ENCODE peak calls at places on chromosomes 1 and 21, in five cellular contexts. One of them, this sample, is unnamed. For H3K4me1, the result is how much of the 10 kb centered on the place peaks cover.

GRCh38 chr1:84959294-84959693 is 37.6 kb downstream of the MCOLN2 start:
- DNase-seq in tibial artery: no peak
- DNase-seq in thyroid gland: no peak
- DNase-seq in heart left ventricle: no peak
- DNase-seq in stomach: no peak
- DNase-seq in this sample: no peak

GRCh38 chr1:75811211-75811981 is 14.7 kb downstream of the MSH4 start:
- DNase-seq in tibial artery: no peak
- DNase-seq in heart left ventricle: no peak
- DNase-seq in thyroid gland: no peak
- DNase-seq in stomach: no peak
- DNase-seq in this sample: no peak

GRCh38 chr1:46131727-46132528 is 501 bp downstream of the PIK3R3 start:
- DNase-seq in thyroid gland: peak
- DNase-seq in tibial artery: no peak
- DNase-seq in heart left ventricle: peak
- DNase-seq in stomach: peak
- DNase-seq in this sample: no peak

GRCh38 chr1:8239039-8239305 is 78.9 kb upstream of the SLC45A1 start:
- DNase-seq in tibial artery: peak
- DNase-seq in heart left ventricle: no peak
- DNase-seq in stomach: peak
- DNase-seq in thyroid gland: peak
- DNase-seq in this sample: peak

GRCh38 chr1:12810691-12811408 is 19.7 kb downstream of the PRAMEF1 start:
- DNase-seq in heart left ventricle: no peak
- DNase-seq in stomach: no peak
- DNase-seq in tibial artery: no peak
- DNase-seq in thyroid gland: peak
- DNase-seq in this sample: no peak

GRCh38 chr1:11334261-11334804 is 61.3 kb downstream of the UBIAD1 start:
- DNase-seq in stomach: no peak
- DNase-seq in tibial artery: no peak
- DNase-seq in thyroid gland: no peak
- DNase-seq in heart left ventricle: no peak
- DNase-seq in this sample: no peak

GRCh38 chr1:234602334-234603220 is 7.4 kb downstream of the IRF2BP2 start:
- DNase-seq in stomach: peak
- DNase-seq in tibial artery: no peak
- DNase-seq in thyroid gland: peak
- DNase-seq in heart left ventricle: peak
- DNase-seq in this sample: peak

GRCh38 chr1:211752951-211753486 is 77.5 kb downstream of the LPGAT1 start:
- DNase-seq in tibial artery: no peak
- DNase-seq in heart left ventricle: no peak
- DNase-seq in stomach: no peak
- DNase-seq in thyroid gland: no peak
- DNase-seq in this sample: no peak

GRCh38 chr1:205669341-205670142 is 10.8 kb downstream of the SLC45A3 start:
- DNase-seq in thyroid gland: no peak
- DNase-seq in stomach: no peak
- DNase-seq in heart left ventricle: no peak
- DNase-seq in tibial artery: no peak
- DNase-seq in this sample: no peak

GRCh38 chr1:113191579-113192076 is 118.6 kb downstream of the LRIG2 start:
- DNase-seq in stomach: no peak
- DNase-seq in heart left ventricle: no peak
- DNase-seq in tibial artery: no peak
- DNase-seq in thyroid gland: no peak
- DNase-seq in this sample: no peak

GRCh38 chr1:151563376-151563775 is 23.3 kb downstream of the TUFT1 start:
- DNase-seq in thyroid gland: no peak
- DNase-seq in heart left ventricle: no peak
- DNase-seq in tibial artery: no peak
- DNase-seq in stomach: no peak
- DNase-seq in this sample: no peak

GRCh38 chr1:35572296-35572695 is 818 bp upstream of the TFAP2E start:
- DNase-seq in tibial artery: no peak
- DNase-seq in heart left ventricle: no peak
- DNase-seq in stomach: no peak
- DNase-seq in thyroid gland: no peak
- DNase-seq in this sample: no peak

GRCh38 chr1:210222288-210223006 is 10.1 kb upstream of the SERTAD4 start:
- DNase-seq in tibial artery: no peak
- DNase-seq in heart left ventricle: no peak
- DNase-seq in thyroid gland: peak
- DNase-seq in stomach: peak
- DNase-seq in this sample: peak

GRCh38 chr1:181043025-181043880 is 9.5 kb downstream of the MR1 start:
- DNase-seq in stomach: no peak
- DNase-seq in thyroid gland: peak
- DNase-seq in heart left ventricle: no peak
- DNase-seq in tibial artery: no peak
- DNase-seq in this sample: no peak

GRCh38 chr1:40014812-40015594 is 25.5 kb upstream of the CAP1 start:
- DNase-seq in heart left ventricle: no peak
- DNase-seq in thyroid gland: no peak
- DNase-seq in stomach: no peak
- DNase-seq in tibial artery: no peak
- DNase-seq in this sample: no peak

GRCh38 chr1:21857142-21857839 is 45.2 kb downstream of the LDLRAD2 start:
- DNase-seq in stomach: no peak
- DNase-seq in heart left ventricle: peak
- DNase-seq in tibial artery: no peak
- DNase-seq in thyroid gland: no peak
- DNase-seq in this sample: no peak

GRCh38 chr1:168552961-168553360 is 9.2 kb upstream of the XCL2 start:
- DNase-seq in tibial artery: no peak
- DNase-seq in stomach: no peak
- DNase-seq in thyroid gland: no peak
- DNase-seq in heart left ventricle: no peak
- DNase-seq in this sample: no peak

GRCh38 chr1:147669475-147670318 is 627 bp downstream of the ACP6 start:
- DNase-seq in tibial artery: peak
- DNase-seq in thyroid gland: peak
- DNase-seq in heart left ventricle: peak
- DNase-seq in stomach: peak
- DNase-seq in this sample: peak

GRCh38 chr1:184986250-184986649 is 11.9 kb upstream of the NIBAN1 start:
- DNase-seq in heart left ventricle: no peak
- DNase-seq in stomach: no peak
- DNase-seq in thyroid gland: no peak
- DNase-seq in tibial artery: no peak
- DNase-seq in this sample: no peak

GRCh38 chr1:52834798-52835197 is 7.8 kb upstream of the ZYG11A start:
- DNase-seq in heart left ventricle: no peak
- DNase-seq in thyroid gland: peak
- DNase-seq in stomach: no peak
- DNase-seq in tibial artery: no peak
- DNase-seq in this sample: no peak

GRCh38 chr1:225977937-225978748 is 21.0 kb downstream of the SDE2 start:
- DNase-seq in tibial artery: no peak
- DNase-seq in stomach: no peak
- DNase-seq in heart left ventricle: no peak
- DNase-seq in thyroid gland: no peak
- DNase-seq in this sample: no peak

GRCh38 chr1:98104285-98104684 is 183.5 kb upstream of the DPYD start:
- DNase-seq in stomach: no peak
- DNase-seq in thyroid gland: no peak
- DNase-seq in tibial artery: no peak
- DNase-seq in heart left ventricle: no peak
- DNase-seq in this sample: no peak

GRCh38 chr1:43280683-43281082 is 4.7 kb downstream of the C1orf210 start:
- DNase-seq in tibial artery: no peak
- DNase-seq in heart left ventricle: no peak
- DNase-seq in stomach: no peak
- DNase-seq in thyroid gland: no peak
- DNase-seq in this sample: peak

GRCh38 chr1:8903908-8904650 is 25.6 kb upstream of the ENO1 start:
- DNase-seq in heart left ventricle: no peak
- DNase-seq in stomach: peak
- DNase-seq in thyroid gland: peak
- DNase-seq in tibial artery: peak
- DNase-seq in this sample: no peak

GRCh38 chr1:218741852-218742251 is 396.7 kb downstream of the TGFB2 start:
- DNase-seq in heart left ventricle: no peak
- DNase-seq in thyroid gland: no peak
- DNase-seq in tibial artery: no peak
- DNase-seq in stomach: no peak
- DNase-seq in this sample: no peak

GRCh38 chr1:174726167-174726879 is 273.4 kb upstream of the CACYBP start:
- DNase-seq in thyroid gland: no peak
- DNase-seq in heart left ventricle: no peak
- DNase-seq in stomach: no peak
- DNase-seq in tibial artery: no peak
- DNase-seq in this sample: no peak

DNA sequence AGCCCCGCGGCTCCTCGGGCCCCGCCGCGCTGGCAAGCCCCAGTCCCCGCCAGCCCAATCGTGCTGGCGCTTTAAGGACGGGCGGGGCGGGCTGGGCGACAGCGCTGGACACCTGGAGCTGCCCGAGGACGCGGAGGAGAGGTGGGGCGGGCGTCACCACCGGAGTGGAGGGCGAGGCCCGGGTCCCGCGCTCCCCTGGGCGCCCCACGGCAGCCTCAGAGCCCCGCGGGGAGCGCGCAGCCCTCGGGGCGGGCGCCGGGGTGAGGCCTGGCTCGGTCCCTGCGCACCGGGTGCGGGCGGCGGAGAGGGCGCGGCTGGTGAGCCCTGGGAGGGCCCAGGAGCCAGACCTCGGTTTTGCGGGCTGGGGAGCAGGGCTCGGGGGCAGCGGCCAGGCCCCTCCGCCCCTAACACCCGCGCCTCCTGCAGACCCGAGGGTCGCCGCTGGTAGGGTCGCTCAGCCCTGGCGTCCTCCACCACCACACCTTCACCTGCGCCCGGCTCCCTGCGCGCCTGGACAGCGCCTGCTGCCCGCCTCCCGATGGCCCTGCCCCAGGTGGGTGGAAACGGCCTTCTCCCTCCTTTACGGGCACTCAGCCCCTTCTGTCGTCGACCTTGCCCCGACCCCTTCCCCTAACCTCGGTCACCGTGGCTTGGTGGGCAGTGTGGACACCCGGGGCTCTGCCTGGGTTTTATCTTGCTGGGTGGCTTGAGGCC is at the start of gene TMEM61:
- DNase-seq in stomach: peak
- DNase-seq in thyroid gland: peak
- DNase-seq in heart left ventricle: no peak
- DNase-seq in tibial artery: no peak
- DNase-seq in this sample: peak
- H3K4me1 ChIP-seq in stomach: under half
- H3K4me1 ChIP-seq in thyroid gland: under half
- H3K4me1 ChIP-seq in heart left ventricle: under half
- H3K4me1 ChIP-seq in tibial artery: under half
- H3K4me1 ChIP-seq in this sample: under half

DNA sequence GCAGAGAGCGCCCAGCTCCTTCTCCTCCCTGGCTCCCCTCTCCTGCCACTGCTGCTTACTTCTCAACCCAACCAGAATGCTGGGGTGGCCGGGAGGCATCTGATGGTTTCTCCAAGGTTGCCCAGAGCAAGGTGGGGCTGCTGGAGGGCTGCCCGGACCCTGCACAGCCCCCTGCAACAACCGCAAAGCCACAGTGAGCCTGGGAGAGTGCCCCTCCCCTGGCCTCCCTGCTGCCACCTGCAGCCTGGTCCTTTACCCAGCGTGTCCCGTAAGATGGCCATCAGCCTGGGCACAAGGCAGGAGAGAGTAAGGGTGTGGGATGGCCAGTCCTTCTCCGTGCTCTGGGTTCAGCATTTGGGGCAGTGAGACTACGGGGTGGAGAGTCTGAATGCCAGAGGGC is 17.0 kb downstream of the MX2 start:
- DNase-seq in thyroid gland: no peak
- DNase-seq in heart left ventricle: no peak
- DNase-seq in stomach: no peak
- DNase-seq in tibial artery: peak
- DNase-seq in this sample: no peak
- TF ChIP-seq CTCF in thyroid gland: no peak
- TF ChIP-seq CTCF in heart left ventricle: no peak
- TF ChIP-seq CTCF in stomach: no peak
- TF ChIP-seq CTCF in tibial artery: no peak
- TF ChIP-seq CTCF in this sample: no peak

DNA sequence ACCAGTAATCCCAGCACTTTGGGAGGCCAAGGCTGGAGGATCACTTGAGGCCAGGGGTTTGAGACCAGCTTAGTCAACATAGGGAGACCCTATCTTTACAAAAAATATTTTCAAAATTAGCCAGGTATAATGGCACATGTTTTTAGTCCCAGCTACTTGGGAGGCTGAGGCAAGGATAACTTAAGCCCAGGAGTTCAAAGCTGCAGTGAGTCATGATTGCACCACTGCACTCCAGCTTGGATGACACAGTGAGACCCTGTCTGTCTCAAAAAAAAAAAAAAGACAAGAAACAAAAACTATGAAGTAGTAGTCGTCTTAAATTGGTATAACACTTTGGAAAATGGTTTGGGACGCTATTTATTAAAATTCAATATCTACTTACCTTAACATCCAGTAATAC is 7.7 kb downstream of the AIM2 start:
- DNase-seq in heart left ventricle: no peak
- DNase-seq in tibial artery: no peak
- DNase-seq in thyroid gland: no peak
- DNase-seq in stomach: no peak
- DNase-seq in this sample: no peak
- H3K4me1 ChIP-seq in heart left ventricle: under half
- H3K4me1 ChIP-seq in tibial artery: under half
- H3K4me1 ChIP-seq in thyroid gland: under half
- H3K4me1 ChIP-seq in stomach: under half
- H3K4me1 ChIP-seq in this sample: under half

GRCh38 chr1:88936223-88936523 is 44.8 kb upstream of the GTF2B start:
- DNase-seq in stomach: no peak
- DNase-seq in tibial artery: no peak
- DNase-seq in thyroid gland: no peak
- DNase-seq in heart left ventricle: no peak
- DNase-seq in this sample: no peak
- TF ChIP-seq CTCF in stomach: no peak
- TF ChIP-seq CTCF in tibial artery: no peak
- TF ChIP-seq CTCF in thyroid gland: no peak
- TF ChIP-seq CTCF in heart left ventricle: no peak
- TF ChIP-seq CTCF in this sample: no peak

GRCh38 chr1:156669794-156670193 is 7.4 kb downstream of the NES start:
- DNase-seq in thyroid gland: no peak
- DNase-seq in tibial artery: no peak
- DNase-seq in heart left ventricle: no peak
- DNase-seq in stomach: no peak
- DNase-seq in this sample: no peak
- H3K4me1 ChIP-seq in thyroid gland: under half
- H3K4me1 ChIP-seq in tibial artery: under half
- H3K4me1 ChIP-seq in heart left ventricle: half or more
- H3K4me1 ChIP-seq in stomach: under half
- H3K4me1 ChIP-seq in this sample: under half

GRCh38 chr1:32886828-32887414 is 630 bp downstream of the HPCA start:
- DNase-seq in stomach: no peak
- DNase-seq in thyroid gland: no peak
- DNase-seq in heart left ventricle: no peak
- DNase-seq in tibial artery: no peak
- DNase-seq in this sample: no peak
- TF ChIP-seq CTCF in stomach: no peak
- TF ChIP-seq CTCF in thyroid gland: no peak
- TF ChIP-seq CTCF in heart left ventricle: peak
- TF ChIP-seq CTCF in tibial artery: no peak
- TF ChIP-seq CTCF in this sample: no peak

This sample was measured in pancreas.